ENCODE peak calls at places on chromosomes 11 and 22, in five cellular contexts. Q is SK-N-SH, J is H1, S is HCT116, C is GM12891. I is an unnamed sample.

GRCh38 chr11:34997872-34998548 is 81.6 kb downstream of the PDHX start:
- DNase-seq in Q (peak; percentile 4), C (no peak), S (no peak), J (no peak), I (no peak)

GRCh38 chr22:20196094-20196840 is 45.4 kb upstream of the CCDC188 start:
- DNase-seq in Q (no peak), S (no peak), J (no peak), C (no peak), I (no peak)

GRCh38 chr11:88301478-88302140 is 35.9 kb downstream of the CTSC start:
- DNase-seq in Q (no peak), S (no peak), C (no peak), J (no peak), I (no peak)

GRCh38 chr22:50010676-50011446 is 1.7 kb downstream of the IL17REL start:
- DNase-seq in S (no peak), C (peak; percentile 69), J (no peak), Q (no peak), I (no peak)

GRCh38 chr11:86477495-86478155 is 102.9 kb downstream of the CCDC81 start:
- DNase-seq in C (no peak), J (no peak), S (no peak), Q (no peak), I (no peak)

GRCh38 chr22:31346733-31347250 is 646 bp upstream of the PATZ1 start:
- DNase-seq in S (no peak), J (no peak), Q (peak; percentile 83), C (peak; percentile 75), I (no peak)

GRCh38 chr22:22914726-22915669 is 27.4 kb downstream of the IGLL5 start:
- DNase-seq in C (no peak), J (no peak), Q (no peak), S (no peak), I (no peak)

GRCh38 chr11:85423794-85424193 is 203.3 kb downstream of the DLG2 start:
- DNase-seq in C (no peak), S (no peak), J (no peak), Q (no peak), I (no peak)

GRCh38 chr11:71212871-71213559 is 39.4 kb downstream of the SHANK2 start:
- DNase-seq in J (no peak), S (no peak), Q (no peak), C (no peak), I (peak; percentile 28)

GRCh38 chr11:110147965-110148709 is 54.9 kb downstream of the ZC3H12C start:
- DNase-seq in Q (no peak), C (no peak), J (no peak), S (peak; percentile 12), I (no peak)

GRCh38 chr11:64767344-64768299 is 7.8 kb upstream of the PYGM start:
- DNase-seq in C (peak; percentile 45), J (no peak), S (peak; percentile 45), Q (peak; percentile 76), I (peak; percentile 63)

GRCh38 chr11:57763568-57763967 is 2.0 kb downstream of the CTNND1 start:
- DNase-seq in C (no peak), Q (peak; percentile 45), S (no peak), J (no peak), I (no peak)

GRCh38 chr11:129440028-129440630 is 64.5 kb downstream of the BARX2 start:
- DNase-seq in S (no peak), Q (no peak), J (peak; percentile 39), C (no peak), I (peak; percentile 42)

GRCh38 chr11:39784873-39785272 is 1674.6 kb downstream of the LRRC4C start:
- DNase-seq in Q (no peak), J (no peak), S (no peak), C (no peak), I (no peak)

GRCh38 chr22:39362271-39362670 is 12.5 kb downstream of the SYNGR1 start:
- DNase-seq in C (no peak), J (no peak), S (no peak), Q (no peak), I (no peak)

GRCh38 chr11:107301886-107302285 is 155.7 kb downstream of the CWF19L2 start:
- DNase-seq in Q (no peak), J (no peak), C (no peak), S (no peak), I (no peak)

GRCh38 chr11:27357250-27357649 is 5.8 kb downstream of the CCDC34 start:
- DNase-seq in S (no peak), Q (no peak), C (no peak), J (no peak), I (no peak)

GRCh38 chr11:14855890-14856289 is 36.1 kb downstream of the CYP2R1 start:
- DNase-seq in J (no peak), S (no peak), Q (no peak), C (no peak), I (no peak)

GRCh38 chr11:34264266-34265110 is 93.3 kb downstream of the ABTB2 start:
- DNase-seq in Q (no peak), S (no peak), C (no peak), J (no peak), I (no peak)

GRCh38 chr22:37634505-37635002 is 4.9 kb upstream of the SH3BP1 start:
- DNase-seq in Q (peak; percentile 68), S (no peak), C (no peak), J (no peak), I (no peak)

GRCh38 chr11:77175021-77175842 is 47.2 kb downstream of the MYO7A start:
- DNase-seq in J (no peak), C (no peak), Q (no peak), S (no peak), I (no peak)

GRCh38 chr11:64890084-64890944 is 11.9 kb upstream of the EHD1 start:
- DNase-seq in Q (no peak), J (no peak), S (no peak), C (no peak), I (no peak)

GRCh38 chr11:32610926-32611325 is 27.3 kb downstream of the EIF3M start:
- DNase-seq in S (no peak), J (no peak), Q (no peak), C (no peak), I (no peak)

GRCh38 chr11:68735125-68735524 is 16.2 kb downstream of the TESMIN start:
- DNase-seq in Q (no peak), J (no peak), S (no peak), C (no peak), I (no peak)

GRCh38 chr11:46342237-46342636 is 5.0 kb upstream of the DGKZ start:
- DNase-seq in C (no peak), J (no peak), Q (no peak), S (no peak), I (no peak)

GRCh38 chr11:17073370-17074027 is 4.0 kb downstream of the RPS13 start:
- DNase-seq in Q (no peak), J (no peak), S (no peak), C (no peak), I (no peak)

GRCh38 chr11:118106789-118107335 is 20.1 kb upstream of the SMIM35 start:
- DNase-seq in J (no peak), C (no peak), S (no peak), Q (no peak), I (no peak)

GRCh38 chr22:21860640-21861039 is 6.8 kb downstream of the MAPK1 start:
- DNase-seq in S (no peak), C (no peak), Q (no peak), J (no peak), I (no peak)
- TF ChIP-seq POLR2AphosphoS5 in S (no peak), C (no peak), Q (no peak), J (no peak), I (no peak)

DNA sequence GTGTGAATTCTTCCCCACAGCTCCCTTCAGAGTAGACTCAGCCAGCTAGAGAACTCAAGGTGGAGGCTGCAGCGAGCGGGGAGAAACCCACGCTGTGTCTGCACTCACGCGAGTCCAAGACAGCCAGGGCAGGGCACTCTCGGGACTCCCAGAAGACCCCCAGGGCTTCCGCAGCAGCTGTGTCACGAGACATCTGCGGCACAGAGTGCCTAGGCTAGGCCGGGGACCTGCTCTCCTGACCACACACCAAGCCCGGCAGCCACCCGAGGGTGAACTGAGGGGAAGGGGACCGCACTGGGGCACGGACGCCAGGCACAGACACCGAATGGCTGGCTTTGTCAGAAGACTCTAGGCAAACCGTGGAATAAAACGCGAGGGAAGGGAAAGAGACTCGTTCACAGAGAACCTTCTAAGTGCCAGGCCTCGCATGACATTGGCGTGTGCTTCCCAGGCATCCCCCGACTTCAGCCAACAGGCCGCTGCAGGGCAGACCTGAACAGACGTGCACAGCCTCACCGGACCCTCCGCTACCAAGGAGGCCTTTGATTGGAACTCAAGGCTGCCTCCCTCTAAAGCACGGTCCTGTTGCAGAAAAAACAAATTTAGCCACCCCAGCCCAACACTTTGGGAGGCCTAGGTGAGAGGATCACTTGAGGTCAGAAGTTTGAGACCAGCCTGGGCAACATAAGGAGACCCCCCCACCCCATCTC is 18.2 kb upstream of the MOB2 start:
- DNase-seq in S (no peak), J (no peak), Q (no peak), C (no peak), I (no peak)
- TF ChIP-seq POLR2AphosphoS5 in S (no peak), J (no peak), Q (no peak), C (no peak), I (no peak)

GRCh38 chr22:41023299-41023623 is 69.1 kb upstream of the EP300 start:
- DNase-seq in J (no peak), S (no peak), C (no peak), Q (no peak), I (no peak)

GRCh38 chr22:41022470-41023298 is 69.7 kb upstream of the EP300 start:
- DNase-seq in Q (peak; percentile 87), C (peak; percentile 71), S (peak; percentile 69), J (peak; percentile 82), I (peak; percentile 89)

GRCh38 chr22:41021039-41021654 is 70.0 kb downstream of the RBX1 start:
- DNase-seq in Q (no peak), J (no peak), S (no peak), C (no peak), I (peak; percentile 20)

DNA sequence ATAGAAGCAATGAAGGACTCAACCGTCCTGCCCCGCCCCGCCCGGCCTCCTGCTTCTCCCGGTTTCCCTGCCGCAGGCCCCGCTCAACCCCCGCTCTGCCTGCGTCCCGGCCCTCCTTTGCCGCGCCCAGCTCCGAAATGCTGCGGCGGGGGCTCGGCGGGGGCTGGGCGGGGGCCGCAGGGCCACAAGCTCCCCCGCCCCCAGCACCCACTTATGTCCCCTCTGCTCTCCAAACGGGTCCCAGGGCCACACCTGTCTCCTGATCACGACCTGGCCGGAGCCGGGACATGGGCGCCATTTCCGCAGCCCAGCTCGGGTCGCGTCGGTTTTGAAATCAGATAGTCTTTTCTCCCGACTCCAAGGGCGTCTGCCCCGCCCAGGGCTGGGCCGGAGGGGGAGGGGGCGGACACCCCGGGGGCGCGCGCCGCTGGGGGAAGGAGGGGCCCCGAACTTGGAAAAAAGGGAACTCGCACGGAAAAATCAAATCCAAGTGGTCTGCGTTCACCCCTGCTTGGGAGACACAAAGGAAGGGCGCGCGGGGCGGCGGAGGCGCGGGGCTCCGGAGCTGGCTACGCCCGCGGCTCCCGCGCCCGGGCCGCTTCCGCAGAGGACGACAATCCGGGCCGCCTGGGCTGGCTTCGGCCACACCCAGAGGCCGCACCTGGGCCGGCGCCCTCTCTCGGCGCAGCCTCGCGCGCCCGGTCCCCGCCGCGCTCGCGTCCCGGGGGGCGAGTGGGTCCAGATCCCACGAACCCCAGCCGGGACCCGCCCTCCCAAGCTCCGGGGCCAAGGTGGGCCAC is 70.5 kb upstream of the EP300 start:
- DNase-seq in Q (peak; percentile 68), J (no peak), C (peak; percentile 54), S (peak; percentile 41), I (peak; percentile 79)
- TF ChIP-seq POLR2AphosphoS5 in Q (no peak), J (peak; percentile 55), C (no peak), S (peak; percentile 80), I (no peak)

GRCh38 chr11:75954039-75954438 is 139.0 kb downstream of the UVRAG start:
- DNase-seq in J (no peak), S (no peak), C (no peak), Q (no peak), I (no peak)

GRCh38 chr11:75955443-75955842 is 140.4 kb downstream of the UVRAG start:
- DNase-seq in J (no peak), Q (no peak), S (no peak), C (no peak), I (no peak)

GRCh38 chr11:75959540-75959939 is 144.5 kb downstream of the UVRAG start:
- DNase-seq in J (no peak), S (no peak), Q (no peak), C (no peak), I (no peak)
- TF ChIP-seq POLR2AphosphoS5 in J (no peak), S (no peak), Q (no peak), C (no peak), I (no peak)

I was measured in breast epithelium.